ENCODE peak calls at places on chromosomes 16 and 17, in four cellular contexts. P is ovary, U is cardiac fibroblast, H is T-helper 1 cell. T is an unnamed sample.

GRCh38 chr16:23597003-23597756 is 1.1 kb upstream of the NDUFAB1 start:
- DNase-seq in P (no peak), U (no peak), H (no peak), T (peak; percentile 29)

GRCh38 chr16:10983175-10983558 is 38.8 kb downstream of the CLEC16A start:
- DNase-seq in P (no peak), U (no peak), H (no peak), T (no peak)

GRCh38 chr16:15676506-15676905 is 26.5 kb downstream of the NDE1 start:
- DNase-seq in P (no peak), U (no peak), H (no peak), T (no peak)

GRCh38 chr16:67115649-67116048 is 5.9 kb downstream of the PHAF1 start:
- DNase-seq in P (no peak), U (peak; percentile 92), H (no peak), T (peak; percentile 33)

GRCh38 chr17:35901776-35902175 is 21.6 kb upstream of the CCL5 start:
- DNase-seq in P (no peak), U (no peak), H (no peak), T (no peak)

GRCh38 chr16:54453863-54454262 is 167.3 kb upstream of the IRX3 start:
- DNase-seq in P (no peak), U (no peak), H (no peak), T (no peak)

GRCh38 chr17:77464988-77465357 is 324.2 kb downstream of the SEC14L1 start:
- DNase-seq in P (no peak), U (no peak), H (no peak), T (no peak)

GRCh38 chr17:49991409-49991808 is 3.6 kb downstream of the DLX3 start:
- DNase-seq in P (no peak), U (no peak), H (no peak), T (no peak)

GRCh38 chr17:57887161-57887560 is 37.3 kb upstream of the MRPS23 start:
- DNase-seq in P (no peak), U (no peak), H (no peak), T (no peak)

GRCh38 chr17:64641499-64641898 is 20.6 kb downstream of the SMURF2 start:
- DNase-seq in P (no peak), U (peak; percentile 89), H (no peak), T (no peak)

GRCh38 chr16:73350707-73351452 is 303.0 kb upstream of the ZFHX3 start:
- DNase-seq in P (no peak), U (no peak), H (no peak), T (no peak)

GRCh38 chr16:66547101-66547989 is 2.6 kb downstream of the TK2 start:
- DNase-seq in P (no peak), U (no peak), H (no peak), T (no peak)

GRCh38 chr17:601462-602303 is 113.0 kb downstream of the VPS53 start:
- DNase-seq in P (no peak), U (no peak), H (no peak), T (peak; percentile 73)